ENCODE peak calls at places on chromosomes 3 and 15, in four cellular contexts. W is cardiac muscle cell, U is GM06990, B is AG09319. I is an unnamed sample.

GRCh38 chr3:191376742-191377141 is 46.4 kb upstream of the UTS2B start:
- DNase-seq in U (no peak), B (peak; percentile 38), W (peak; percentile 73), I (no peak)

GRCh38 chr3:141476033-141476432 is 10.8 kb upstream of the RASA2 start:
- DNase-seq in B (no peak), U (no peak), W (no peak), I (no peak)

GRCh38 chr15:64191971-64192830 is 29.4 kb upstream of the PPIB start:
- DNase-seq in W (no peak), B (no peak), U (no peak), I (no peak)

GRCh38 chr3:58899953-58900298 is 149.9 kb downstream of the CFAP20DC start:
- DNase-seq in B (no peak), U (no peak), W (no peak), I (no peak)

GRCh38 chr3:149792485-149793270 is at the start of gene ANKUB1:
- DNase-seq in B (no peak), W (no peak), U (no peak), I (no peak)

GRCh38 chr15:37981781-37982180 is 47.3 kb downstream of the TMCO5A start:
- DNase-seq in B (no peak), W (peak; percentile 68), U (no peak), I (no peak)

GRCh38 chr15:78302579-78302978 is 3.2 kb upstream of the SKIC8 start:
- DNase-seq in U (no peak), B (peak; percentile 54), W (peak; percentile 72), I (no peak)

GRCh38 chr3:123394391-123395022 is 54.4 kb downstream of the ADCY5 start:
- DNase-seq in B (no peak), U (no peak), W (no peak), I (no peak)

GRCh38 chr15:42679285-42680141 is 57.4 kb downstream of the CDAN1 start:
- DNase-seq in U (no peak), W (no peak), B (no peak), I (no peak)

GRCh38 chr3:55622733-55623132 is 135.6 kb upstream of the WNT5A start:
- DNase-seq in W (no peak), B (peak; percentile 38), U (no peak), I (no peak)

GRCh38 chr3:16738451-16738850 is 133.2 kb upstream of the DAZL start:
- DNase-seq in W (no peak), U (no peak), B (no peak), I (no peak)

GRCh38 chr3:80190051-80190450 is 422.3 kb upstream of the ROBO1 start:
- DNase-seq in U (no peak), W (peak; percentile 91), B (no peak), I (no peak)

GRCh38 chr3:30934208-30934550 is 39.7 kb upstream of the GADL1 start:
- DNase-seq in U (no peak), W (peak; percentile 73), B (peak; percentile 15), I (no peak)

GRCh38 chr3:74060201-74060600 is 435.5 kb upstream of the PDZRN3 start:
- DNase-seq in U (no peak), W (no peak), B (no peak), I (no peak)

GRCh38 chr15:52810346-52810745 is 20.2 kb upstream of the ONECUT1 start:
- DNase-seq in B (no peak), U (no peak), W (no peak), I (no peak)

GRCh38 chr3:7788881-7789280 is 712.7 kb upstream of the LMCD1 start:
- DNase-seq in W (no peak), U (no peak), B (no peak), I (no peak)

GRCh38 chr3:100354850-100355249 is 20.3 kb downstream of the NIT2 start:
- DNase-seq in B (no peak), W (peak; percentile 48), U (no peak), I (no peak)

GRCh38 chr3:170863768-170864167 is 6.2 kb downstream of the RPL22L1 start:
- DNase-seq in B (no peak), W (no peak), U (no peak), I (no peak)

GRCh38 chr3:51691021-51691420 is 15.8 kb upstream of the GRM2 start:
- DNase-seq in U (no peak), B (no peak), W (no peak), I (no peak)

GRCh38 chr15:25237291-25237978 is 201.4 kb downstream of the UBE3A start:
- DNase-seq in U (no peak), B (no peak), W (no peak), I (peak; percentile 33)

GRCh38 chr3:24287728-24288450 is 206.8 kb downstream of the THRB start:
- DNase-seq in B (no peak), U (no peak), W (no peak), I (no peak)

GRCh38 chr3:122230174-122230573 is 46.7 kb downstream of the CASR start:
- DNase-seq in B (no peak), U (no peak), W (peak; percentile 2), I (no peak)

GRCh38 chr15:92848852-92849598 is 51.1 kb upstream of the CHD2 start:
- DNase-seq in U (no peak), W (peak; percentile 98), B (peak; percentile 44), I (no peak)

GRCh38 chr3:107421170-107421792 is 44.0 kb downstream of the CCDC54 start:
- DNase-seq in U (peak; percentile 45), W (peak; percentile 85), B (peak; percentile 43), I (no peak)

GRCh38 chr15:40081691-40082194 is 26.9 kb downstream of the BMF start:
- DNase-seq in W (peak; percentile 94), U (no peak), B (no peak), I (no peak)

GRCh38 chr3:123376451-123377172 is 72.3 kb downstream of the ADCY5 start:
- DNase-seq in U (no peak), W (no peak), B (no peak), I (no peak)

GRCh38 chr3:127113571-127113891 is 79.4 kb upstream of the PRR23E start:
- DNase-seq in U (no peak), W (no peak), B (no peak), I (no peak)
- TF ChIP-seq CTCF in U (no peak), W (no peak), B (no peak), I (no peak)

GRCh38 chr3:166052440-166052839 is 215.2 kb upstream of the BCHE start:
- DNase-seq in U (no peak), B (no peak), W (no peak), I (no peak)
- TF ChIP-seq CTCF in U (no peak), B (no peak), W (no peak), I (no peak)

DNA sequence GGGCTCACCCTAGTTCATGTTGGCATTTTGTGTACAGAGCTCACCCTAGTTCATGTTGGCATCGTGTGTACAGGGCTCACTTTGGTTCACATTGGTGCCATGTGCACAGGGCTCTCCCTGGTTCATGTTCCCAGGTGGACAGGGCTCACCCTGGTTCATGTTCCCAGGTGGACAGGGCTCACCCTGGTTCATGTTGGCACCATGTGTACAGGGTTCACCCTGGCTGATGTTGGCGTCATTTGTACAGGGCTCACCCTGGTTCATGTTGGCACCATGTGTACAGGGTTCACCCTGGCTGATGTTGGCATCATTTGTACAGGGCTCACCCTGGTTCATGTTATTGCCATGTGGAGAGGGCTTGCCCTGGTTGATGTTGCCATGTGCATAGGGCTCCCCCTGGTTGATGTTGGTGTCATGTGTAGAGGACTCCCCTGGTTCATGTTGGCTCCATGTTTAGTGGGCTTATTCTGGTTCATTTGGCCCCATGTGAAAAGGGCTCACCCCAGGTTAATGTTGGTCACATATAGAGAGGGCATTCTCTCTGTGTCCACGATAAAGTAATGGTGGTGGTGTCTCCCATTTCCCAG is 31.7 kb upstream of the NR2C2 start:
- DNase-seq in B (no peak), U (no peak), W (peak; percentile 7), I (no peak)
- TF ChIP-seq CTCF in B (no peak), U (peak; percentile 34), W (no peak), I (no peak)

GRCh38 chr3:63450023-63450422 is 171.9 kb downstream of the SYNPR start:
- DNase-seq in B (no peak), U (no peak), W (no peak), I (no peak)

DNA sequence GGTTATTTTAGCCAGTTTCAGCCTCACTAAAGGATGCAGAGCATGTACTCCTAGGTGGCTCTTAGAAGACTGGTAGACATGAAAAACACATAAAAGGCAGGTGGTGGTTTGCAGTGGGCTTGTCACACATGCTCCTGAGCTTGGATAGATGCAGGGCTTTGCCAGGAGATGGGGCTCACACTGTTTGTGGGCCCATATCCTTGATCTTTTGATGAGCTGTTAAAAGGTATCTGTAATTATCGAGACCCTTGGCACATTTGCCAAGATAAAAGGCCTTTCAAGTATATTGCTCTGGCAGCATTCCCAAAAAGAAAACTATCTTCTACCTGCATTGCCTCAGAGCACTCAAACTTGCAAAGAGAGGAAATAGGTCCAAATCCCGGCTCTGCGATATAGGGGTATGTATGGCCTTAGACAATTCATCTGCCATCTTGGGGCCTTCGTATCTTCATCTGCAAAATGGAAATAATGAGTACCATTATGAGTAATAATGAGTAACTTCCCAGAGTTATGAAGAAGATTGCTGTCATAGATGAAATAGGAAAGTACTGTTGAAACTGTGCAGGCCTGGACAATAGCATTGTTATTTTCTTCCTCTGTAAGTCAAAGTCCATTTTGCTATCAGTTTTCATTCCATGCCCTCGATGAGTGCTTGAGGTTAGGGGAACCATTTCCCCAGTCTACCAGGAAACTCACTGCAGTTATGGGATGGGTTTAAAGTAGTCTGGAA is 172.7 kb downstream of the SYNPR start:
- DNase-seq in B (no peak), W (no peak), U (no peak), I (no peak)
- TF ChIP-seq CTCF in B (no peak), W (no peak), U (no peak), I (no peak)

GRCh38 chr3:152123457-152123856 is 145.3 kb upstream of the MBNL1 start:
- DNase-seq in W (peak; percentile 7), U (no peak), B (no peak), I (no peak)
- TF ChIP-seq CTCF in W (no peak), U (no peak), B (no peak), I (no peak)

GRCh38 chr3:102691507-102691906 is 256.7 kb downstream of the ZPLD1 start:
- DNase-seq in W (no peak), B (no peak), U (no peak), I (no peak)

GRCh38 chr3:102688556-102688930 is 253.7 kb downstream of the ZPLD1 start:
- DNase-seq in B (no peak), U (no peak), W (no peak), I (no peak)

GRCh38 chr3:102687851-102688555 is 253.2 kb downstream of the ZPLD1 start:
- DNase-seq in W (no peak), U (no peak), B (no peak), I (no peak)

GRCh38 chr3:102682761-102683160 is 247.9 kb downstream of the ZPLD1 start:
- DNase-seq in W (no peak), U (no peak), B (no peak), I (no peak)

GRCh38 chr3:102686792-102687191 is 252.0 kb downstream of the ZPLD1 start:
- DNase-seq in W (no peak), U (no peak), B (no peak), I (no peak)
- TF ChIP-seq CTCF in W (no peak), U (no peak), B (no peak), I (no peak)

DNA sequence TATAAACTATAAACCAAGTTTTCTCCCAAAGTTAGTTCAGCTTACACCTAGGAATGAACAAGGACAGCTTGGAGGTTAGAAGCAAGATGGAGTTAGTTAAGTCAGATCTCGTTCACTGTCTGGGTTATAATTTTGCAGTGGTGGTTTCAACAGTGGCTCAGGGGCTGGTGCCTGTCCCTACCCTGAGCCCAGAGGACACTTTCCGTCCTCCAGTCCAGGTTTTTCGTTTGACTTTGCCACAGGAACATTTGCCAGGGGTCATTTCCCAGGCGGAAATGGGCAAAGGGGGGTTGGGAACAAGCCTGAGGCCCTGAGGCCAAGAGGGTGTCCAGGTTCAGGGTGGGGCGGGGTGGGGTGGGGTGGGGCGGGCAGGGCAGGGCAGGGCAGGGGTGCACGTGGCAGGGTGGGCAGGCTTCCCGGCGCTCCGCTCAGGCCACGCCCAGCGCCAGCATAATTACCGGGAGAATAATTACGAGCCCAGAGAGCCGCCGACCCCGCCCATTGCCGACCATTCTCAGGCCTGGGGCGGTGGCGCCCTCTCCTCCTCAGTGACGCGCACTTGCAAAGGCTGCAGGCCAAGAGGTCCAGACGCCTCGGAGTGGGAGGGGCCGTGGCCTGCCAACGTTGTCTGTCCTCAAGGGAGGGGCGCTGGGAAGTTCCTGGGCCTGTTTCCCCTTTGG is 70.4 kb downstream of the KLF13 start:
- DNase-seq in U (no peak), B (peak; percentile 43), W (peak; percentile 88), I (peak; percentile 88)
- TF ChIP-seq CTCF in U (no peak), B (no peak), W (no peak), I (no peak)